ENCODE peak calls at places on chromosomes 11 and 22, in eight cellular contexts. T, Z, K, W, C, H, Q and J are unnamed samples.

GRCh38 chr22:44776535-44777363 is 24.4 kb downstream of the ARHGAP8 start:
- DNase-seq in T (no peak), Z (no peak), K (no peak), W (no peak), C (no peak), H (no peak), Q (no peak), J (no peak)

GRCh38 chr11:290621-291231 is 1.8 kb downstream of the PGGHG start:
- DNase-seq in T (no peak), Z (no peak), K (no peak), W (peak), C (no peak), H (no peak), Q (no peak), J (no peak)

GRCh38 chr11:88359529-88359928 is 22.0 kb upstream of the CTSC start:
- DNase-seq in T (no peak), Z (no peak), K (no peak), W (no peak), C (no peak), H (peak), Q (no peak), J (no peak)

GRCh38 chr22:35910013-35910860 is 118.4 kb downstream of the RBFOX2 start:
- DNase-seq in T (no peak), Z (no peak), K (no peak), W (no peak), C (no peak), H (no peak), Q (no peak), J (no peak)

GRCh38 chr11:7613394-7613720 is 59.9 kb downstream of the CYB5R2 start:
- DNase-seq in T (no peak), Z (no peak), K (no peak), W (no peak), C (no peak), H (no peak), Q (no peak), J (no peak)

GRCh38 chr22:27019827-27020226 is 362.4 kb downstream of the MIAT start:
- DNase-seq in T (no peak), Z (peak), K (no peak), W (no peak), C (no peak), H (no peak), Q (no peak), J (no peak)

GRCh38 chr11:21144556-21144955 is 475.2 kb downstream of the NELL1 start:
- DNase-seq in T (no peak), Z (no peak), K (no peak), W (no peak), C (no peak), H (no peak), Q (no peak), J (no peak)

GRCh38 chr22:20139391-20140106 is 7.9 kb downstream of the ZDHHC8 start:
- DNase-seq in T (no peak), Z (no peak), K (no peak), W (no peak), C (no peak), H (no peak), Q (no peak), J (no peak)

GRCh38 chr11:61477126-61477525 is 31.4 kb upstream of the LRRC10B start:
- DNase-seq in T (no peak), Z (no peak), K (no peak), W (no peak), C (no peak), H (no peak), Q (no peak), J (no peak)

GRCh38 chr11:1330473-1330872 is 21.0 kb upstream of the TOLLIP start:
- DNase-seq in T (no peak), Z (no peak), K (no peak), W (no peak), C (no peak), H (no peak), Q (no peak), J (no peak)

GRCh38 chr11:96397863-96398262 is 8.1 kb downstream of the JRKL start:
- DNase-seq in T (no peak), Z (no peak), K (no peak), W (no peak), C (no peak), H (no peak), Q (no peak), J (no peak)

GRCh38 chr11:69967484-69967883 is 110.6 kb upstream of the ANO1 start:
- DNase-seq in T (no peak), Z (no peak), K (no peak), W (no peak), C (no peak), H (no peak), Q (no peak), J (no peak)

GRCh38 chr11:72223615-72224586 is 666 bp upstream of the INPPL1 start:
- DNase-seq in T (peak), Z (peak), K (peak), W (peak), C (peak), H (no peak), Q (no peak), J (no peak)

GRCh38 chr11:45913942-45914635 is 3.6 kb downstream of the PEX16 start:
- DNase-seq in T (no peak), Z (no peak), K (no peak), W (no peak), C (no peak), H (no peak), Q (no peak), J (no peak)

GRCh38 chr22:26800858-26801257 is 143.5 kb downstream of the MIAT start:
- DNase-seq in T (peak), Z (peak), K (no peak), W (no peak), C (no peak), H (no peak), Q (no peak), J (no peak)

GRCh38 chr11:126496576-126497403 is 141.3 kb downstream of the ST3GAL4 start:
- DNase-seq in T (no peak), Z (no peak), K (no peak), W (no peak), C (no peak), H (no peak), Q (no peak), J (no peak)

GRCh38 chr11:72600557-72600956 is 73.7 kb downstream of the PDE2A start:
- DNase-seq in T (no peak), Z (no peak), K (no peak), W (no peak), C (no peak), H (no peak), Q (no peak), J (no peak)

GRCh38 chr11:101188801-101189200 is 59.2 kb upstream of the PGR start:
- DNase-seq in T (no peak), Z (no peak), K (no peak), W (no peak), C (no peak), H (no peak), Q (no peak), J (no peak)

GRCh38 chr11:14894657-14895598 is 2.9 kb upstream of the CYP2R1 start:
- DNase-seq in T (no peak), Z (peak), K (no peak), W (peak), C (no peak), H (no peak), Q (no peak), J (no peak)

GRCh38 chr11:19316434-19316833 is 75.7 kb upstream of the E2F8 start:
- DNase-seq in T (no peak), Z (peak), K (no peak), W (peak), C (peak), H (no peak), Q (peak), J (no peak)

GRCh38 chr11:44566952-44567875 is 1.8 kb downstream of the CD82 start:
- DNase-seq in T (no peak), Z (no peak), K (no peak), W (no peak), C (no peak), H (no peak), Q (no peak), J (no peak)

GRCh38 chr11:88175004-88175706 is at the start of gene RAB38:
- DNase-seq in T (peak), Z (peak), K (peak), W (peak), C (peak), H (no peak), Q (no peak), J (no peak)

GRCh38 chr22:20427945-20428417 is 9.6 kb downstream of the SCARF2 start:
- DNase-seq in T (no peak), Z (no peak), K (no peak), W (no peak), C (no peak), H (no peak), Q (no peak), J (peak)

GRCh38 chr11:1398506-1399235 is 8.9 kb downstream of the BRSK2 start:
- DNase-seq in T (no peak), Z (no peak), K (no peak), W (no peak), C (no peak), H (no peak), Q (no peak), J (no peak)

GRCh38 chr11:115769891-115770290 is 265.7 kb upstream of the CADM1 start:
- DNase-seq in T (no peak), Z (no peak), K (no peak), W (no peak), C (no peak), H (no peak), Q (no peak), J (no peak)

GRCh38 chr22:42299586-42300285 is 29.3 kb upstream of the TCF20 start:
- DNase-seq in T (no peak), Z (peak), K (no peak), W (no peak), C (peak), H (no peak), Q (no peak), J (no peak)

GRCh38 chr11:102197759-102198158 is 87.5 kb downstream of the YAP1 start:
- DNase-seq in T (no peak), Z (no peak), K (no peak), W (no peak), C (no peak), H (no peak), Q (no peak), J (no peak)

DNA sequence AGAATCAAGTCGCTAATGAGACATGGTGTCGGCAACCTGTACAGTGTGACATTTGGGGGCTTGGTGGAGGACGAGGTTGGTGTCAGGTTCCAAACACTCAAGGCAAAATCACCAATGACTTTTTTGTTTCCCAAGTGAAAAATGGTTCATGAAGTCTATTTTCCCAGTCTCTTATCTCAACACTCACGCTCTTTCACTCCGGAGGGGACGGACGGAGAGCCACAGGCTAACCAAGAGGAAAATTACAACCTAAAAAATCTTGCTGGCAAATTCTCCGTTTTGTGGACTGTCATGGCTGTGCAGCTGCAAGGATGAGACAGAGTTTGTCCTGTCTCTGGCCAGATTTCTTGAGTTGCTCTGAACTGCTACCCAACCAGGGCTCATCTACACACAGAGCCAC is 101.2 kb downstream of the ABTB2 start:
- DNase-seq in T (no peak), Z (no peak), K (no peak), W (no peak), C (no peak), H (no peak), Q (no peak), J (no peak)
- TF ChIP-seq CTCF in T (no peak), Z (no peak), K (no peak), W (no peak), C (no peak), H (no peak), Q (no peak), J (no peak)

DNA sequence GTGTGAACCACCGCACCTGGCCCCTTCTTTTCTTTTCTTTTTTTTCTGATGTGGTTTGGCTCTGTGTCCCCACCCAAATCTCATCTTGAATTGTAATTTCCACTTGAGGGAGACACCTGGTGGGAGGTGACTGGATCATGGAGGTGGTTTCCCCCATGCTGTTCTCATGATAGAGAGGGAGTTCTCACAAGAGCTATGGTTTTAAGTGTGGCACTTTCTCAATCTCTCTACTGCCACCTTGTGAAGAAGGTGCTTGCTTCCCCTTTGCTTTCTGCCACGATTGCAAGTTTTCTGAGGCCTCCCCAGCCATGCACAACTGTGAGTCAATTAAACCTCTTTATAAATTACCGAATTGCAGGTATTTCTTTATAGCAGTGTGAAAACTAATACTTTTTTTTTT is 4.9 kb upstream of the TCN2 start:
- DNase-seq in T (no peak), Z (peak), K (no peak), W (no peak), C (no peak), H (no peak), Q (no peak), J (no peak)
- TF ChIP-seq CTCF in T (peak), Z (peak), K (peak), W (peak), C (peak), H (peak), Q (no peak), J (peak)

DNA sequence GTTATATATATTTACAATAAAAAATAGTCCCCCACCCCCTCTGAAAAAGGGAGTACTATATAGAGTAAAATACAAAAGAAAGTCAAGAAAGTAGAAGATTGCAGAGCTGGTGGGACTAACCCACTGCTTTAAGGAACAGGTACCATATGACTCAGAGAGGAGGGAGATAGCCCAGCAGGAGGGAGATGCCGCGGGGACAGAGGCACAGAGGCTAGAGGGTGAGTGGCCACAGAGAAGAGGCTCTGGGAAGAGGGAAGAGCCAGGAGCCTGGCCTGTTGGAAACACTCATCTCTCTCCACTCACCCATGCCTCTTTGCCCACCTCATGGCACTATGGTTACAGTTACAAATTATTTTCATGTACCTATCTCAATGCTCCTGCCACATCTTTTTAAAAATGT is 53.6 kb upstream of the LYVE1 start:
- DNase-seq in T (no peak), Z (no peak), K (no peak), W (no peak), C (no peak), H (no peak), Q (no peak), J (no peak)
- TF ChIP-seq CTCF in T (no peak), Z (no peak), K (no peak), W (no peak), C (no peak), H (no peak), Q (no peak), J (no peak)

DNA sequence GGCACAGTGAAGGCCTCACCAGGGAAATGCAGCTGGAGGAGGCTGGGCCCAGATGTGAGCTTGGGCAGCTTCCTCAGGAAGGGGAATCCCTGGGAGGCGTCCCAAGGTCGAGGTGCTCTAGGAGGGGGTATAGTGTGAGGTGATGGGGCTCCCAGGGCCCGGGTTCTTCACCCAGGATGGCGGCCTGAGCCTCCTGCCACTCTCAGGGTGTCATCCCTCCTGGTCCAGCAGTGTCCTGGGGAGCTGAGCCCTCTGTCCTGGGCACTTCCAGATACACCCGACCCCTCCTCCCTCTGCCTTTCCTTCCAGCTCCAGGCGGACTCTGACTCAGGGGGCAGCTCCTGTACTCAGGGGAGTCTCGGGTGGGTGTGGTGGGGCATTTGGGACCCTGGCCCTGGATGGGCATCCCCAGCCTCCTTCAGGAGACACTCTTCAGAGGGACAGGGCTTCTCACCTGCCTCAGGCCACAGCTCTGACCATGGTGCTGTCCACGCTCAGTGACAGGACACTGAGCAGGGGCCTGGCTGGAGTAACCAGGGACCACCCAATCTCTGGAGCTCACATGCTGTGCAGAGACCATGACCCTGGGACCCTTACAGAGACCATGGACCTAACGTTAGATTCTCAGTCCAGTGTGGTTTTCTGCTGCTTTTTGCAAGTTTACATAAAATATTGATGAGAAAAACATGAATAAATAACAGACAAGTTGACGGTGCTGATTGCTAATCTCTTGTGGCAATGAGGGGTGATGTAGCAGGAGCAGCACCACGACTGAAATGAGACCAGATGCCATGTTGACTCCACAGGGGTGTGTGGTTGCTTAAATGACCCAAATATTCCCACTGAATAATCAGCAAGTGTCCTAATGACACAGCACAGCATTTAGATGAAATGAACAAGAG is 101.9 kb downstream of the GGTLC2 start:
- DNase-seq in T (no peak), Z (no peak), K (no peak), W (no peak), C (no peak), H (no peak), Q (peak), J (no peak)
- TF ChIP-seq CTCF in T (no peak), Z (no peak), K (no peak), W (no peak), C (no peak), H (no peak), Q (no peak), J (no peak)

GRCh38 chr11:12483604-12484003 is 106.2 kb downstream of the PARVA start:
- DNase-seq in T (no peak), Z (no peak), K (no peak), W (no peak), C (no peak), H (no peak), Q (no peak), J (no peak)

GRCh38 chr11:12489246-12489772 is 111.9 kb downstream of the PARVA start:
- DNase-seq in T (no peak), Z (no peak), K (no peak), W (no peak), C (no peak), H (no peak), Q (no peak), J (no peak)

GRCh38 chr11:12482839-12483238 is 105.5 kb downstream of the PARVA start:
- DNase-seq in T (no peak), Z (no peak), K (no peak), W (peak), C (peak), H (no peak), Q (no peak), J (no peak)

GRCh38 chr11:12480401-12480800 is 103.0 kb downstream of the PARVA start:
- DNase-seq in T (no peak), Z (no peak), K (no peak), W (no peak), C (no peak), H (no peak), Q (peak), J (no peak)

GRCh38 chr11:12485328-12485727 is 108.0 kb downstream of the PARVA start:
- DNase-seq in T (no peak), Z (no peak), K (no peak), W (no peak), C (no peak), H (no peak), Q (no peak), J (no peak)
- TF ChIP-seq CTCF in T (peak), Z (peak), K (peak), W (no peak), C (peak), H (no peak), Q (peak), J (peak)

GRCh38 chr22:38236786-38237185 is 35.0 kb downstream of the MAFF start:
- DNase-seq in T (no peak), Z (no peak), K (no peak), W (no peak), C (no peak), H (no peak), Q (no peak), J (no peak)

GRCh38 chr22:38240734-38241252 is 32.0 kb downstream of the TMEM184B start:
- DNase-seq in T (no peak), Z (peak), K (no peak), W (peak), C (no peak), H (no peak), Q (no peak), J (no peak)

GRCh38 chr22:38235240-38235850 is 33.6 kb downstream of the MAFF start:
- DNase-seq in T (no peak), Z (no peak), K (no peak), W (no peak), C (no peak), H (no peak), Q (no peak), J (no peak)

GRCh38 chr22:38238519-38239051 is 34.2 kb downstream of the TMEM184B start:
- DNase-seq in T (no peak), Z (no peak), K (no peak), W (peak), C (no peak), H (no peak), Q (no peak), J (no peak)

DNA sequence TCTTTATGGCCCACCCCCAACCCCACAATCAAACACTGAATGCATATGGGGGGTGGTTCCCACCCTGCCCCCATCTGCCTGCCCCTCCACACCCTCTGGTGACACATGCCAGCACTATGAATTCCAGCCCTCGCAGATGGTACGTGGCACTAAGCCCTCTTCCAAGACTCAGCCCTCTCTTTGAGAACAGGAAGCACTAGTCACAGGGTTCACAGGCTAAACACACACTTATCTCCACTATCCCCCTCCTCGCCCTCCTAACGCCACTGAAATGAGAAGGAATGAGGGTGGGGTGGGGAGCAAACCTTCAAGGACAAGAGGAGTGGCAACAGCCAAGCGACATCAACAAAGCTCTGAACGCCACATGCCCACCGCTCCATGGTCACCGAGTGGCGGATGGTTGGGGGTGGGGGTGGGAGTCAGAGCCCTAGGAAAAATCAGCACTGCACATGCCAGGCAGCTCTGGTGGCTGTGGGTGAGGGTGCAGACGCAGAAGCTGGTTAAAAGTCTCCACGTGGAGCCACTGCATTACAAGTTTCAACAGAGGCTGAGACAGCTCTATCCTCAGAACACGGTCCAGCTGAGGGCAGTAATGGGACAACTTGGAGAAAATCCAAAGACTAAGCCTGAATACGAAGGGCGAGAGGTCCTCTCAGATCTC is 33.6 kb downstream of the TMEM184B start:
- DNase-seq in T (no peak), Z (peak), K (no peak), W (peak), C (no peak), H (no peak), Q (no peak), J (no peak)
- TF ChIP-seq CTCF in T (no peak), Z (peak), K (no peak), W (no peak), C (peak), H (no peak), Q (peak), J (peak)